ENCODE peak calls at places on chromosomes 13 and 19, in nine cellular contexts. One of them, this sample, is unnamed. For H3K27me3 and H3K4me1, the result is how much of the 10 kb centered on the place peaks cover.

GRCh38 chr13:66864627-66865026 is 365.5 kb downstream of the PCDH9 start:
- DNase-seq in ovary: no peak
- DNase-seq in CD8-positive, alpha-beta T cell: no peak
- DNase-seq in HCT116: no peak
- DNase-seq in pancreas: no peak
- DNase-seq in fibroblast of lung: no peak
- DNase-seq in right lobe of liver: no peak
- DNase-seq in PC-3: no peak
- DNase-seq in DND-41: no peak
- DNase-seq in this sample: no peak

GRCh38 chr13:49020328-49020727 is 44.6 kb downstream of the FNDC3A start:
- DNase-seq in ovary: no peak
- DNase-seq in CD8-positive, alpha-beta T cell: no peak
- DNase-seq in HCT116: no peak
- DNase-seq in pancreas: no peak
- DNase-seq in fibroblast of lung: no peak
- DNase-seq in right lobe of liver: no peak
- DNase-seq in PC-3: no peak
- DNase-seq in DND-41: no peak
- DNase-seq in this sample: no peak

GRCh38 chr13:99990045-99990977 is 8.7 kb downstream of the ZIC2 start:
- DNase-seq in ovary: no peak
- DNase-seq in CD8-positive, alpha-beta T cell: no peak
- DNase-seq in HCT116: no peak
- DNase-seq in pancreas: no peak
- DNase-seq in fibroblast of lung: no peak
- DNase-seq in right lobe of liver: no peak
- DNase-seq in PC-3: no peak
- DNase-seq in DND-41: no peak
- DNase-seq in this sample: no peak

GRCh38 chr13:59119475-59119874 is 1044.3 kb downstream of the DIAPH3 start:
- DNase-seq in ovary: no peak
- DNase-seq in CD8-positive, alpha-beta T cell: no peak
- DNase-seq in HCT116: no peak
- DNase-seq in pancreas: no peak
- DNase-seq in fibroblast of lung: peak
- DNase-seq in right lobe of liver: no peak
- DNase-seq in PC-3: no peak
- DNase-seq in DND-41: no peak
- DNase-seq in this sample: no peak

GRCh38 chr13:27789153-27789494 is 3.2 kb upstream of the GSX1 start:
- DNase-seq in ovary: no peak
- DNase-seq in CD8-positive, alpha-beta T cell: no peak
- DNase-seq in HCT116: no peak
- DNase-seq in pancreas: no peak
- DNase-seq in fibroblast of lung: no peak
- DNase-seq in right lobe of liver: no peak
- DNase-seq in PC-3: no peak
- DNase-seq in DND-41: peak
- DNase-seq in this sample: no peak

GRCh38 chr19:10566658-10567410 is 1.0 kb upstream of the KRI1 start:
- DNase-seq in ovary: peak
- DNase-seq in CD8-positive, alpha-beta T cell: peak
- DNase-seq in HCT116: no peak
- DNase-seq in pancreas: peak
- DNase-seq in fibroblast of lung: no peak
- DNase-seq in right lobe of liver: no peak
- DNase-seq in PC-3: no peak
- DNase-seq in DND-41: peak
- DNase-seq in this sample: no peak

GRCh38 chr13:77000475-77000874 is 8.6 kb downstream of the CLN5 start:
- DNase-seq in ovary: no peak
- DNase-seq in CD8-positive, alpha-beta T cell: no peak
- DNase-seq in HCT116: no peak
- DNase-seq in pancreas: no peak
- DNase-seq in fibroblast of lung: no peak
- DNase-seq in right lobe of liver: no peak
- DNase-seq in PC-3: peak
- DNase-seq in DND-41: no peak
- DNase-seq in this sample: no peak

GRCh38 chr19:18231775-18232174 is 5.5 kb upstream of the PDE4C start:
- DNase-seq in ovary: no peak
- DNase-seq in CD8-positive, alpha-beta T cell: no peak
- DNase-seq in HCT116: no peak
- DNase-seq in pancreas: no peak
- DNase-seq in fibroblast of lung: no peak
- DNase-seq in right lobe of liver: no peak
- DNase-seq in PC-3: no peak
- DNase-seq in DND-41: peak
- DNase-seq in this sample: no peak

GRCh38 chr13:98206946-98207345 is 29.9 kb upstream of the RNF113B start:
- DNase-seq in ovary: no peak
- DNase-seq in CD8-positive, alpha-beta T cell: no peak
- DNase-seq in HCT116: no peak
- DNase-seq in pancreas: no peak
- DNase-seq in fibroblast of lung: peak
- DNase-seq in right lobe of liver: no peak
- DNase-seq in PC-3: no peak
- DNase-seq in DND-41: no peak
- DNase-seq in this sample: peak

GRCh38 chr19:10829967-10830366 is 6.0 kb downstream of the TMED1 start:
- DNase-seq in ovary: no peak
- DNase-seq in CD8-positive, alpha-beta T cell: no peak
- DNase-seq in HCT116: no peak
- DNase-seq in pancreas: no peak
- DNase-seq in fibroblast of lung: no peak
- DNase-seq in right lobe of liver: peak
- DNase-seq in PC-3: no peak
- DNase-seq in DND-41: no peak
- DNase-seq in this sample: no peak

GRCh38 chr13:106566682-106567420 is 1.1 kb downstream of the ARGLU1 start:
- DNase-seq in ovary: peak
- DNase-seq in CD8-positive, alpha-beta T cell: peak
- DNase-seq in HCT116: no peak
- DNase-seq in pancreas: peak
- DNase-seq in fibroblast of lung: peak
- DNase-seq in right lobe of liver: peak
- DNase-seq in PC-3: peak
- DNase-seq in DND-41: peak
- DNase-seq in this sample: peak

GRCh38 chr13:66405908-66406802 is 824.0 kb downstream of the PCDH9 start:
- DNase-seq in ovary: no peak
- DNase-seq in CD8-positive, alpha-beta T cell: no peak
- DNase-seq in HCT116: no peak
- DNase-seq in pancreas: no peak
- DNase-seq in fibroblast of lung: peak
- DNase-seq in right lobe of liver: no peak
- DNase-seq in PC-3: peak
- DNase-seq in DND-41: no peak
- DNase-seq in this sample: peak

GRCh38 chr13:35957996-35958395 is 173.2 kb downstream of the DCLK1 start:
- DNase-seq in ovary: no peak
- DNase-seq in CD8-positive, alpha-beta T cell: no peak
- DNase-seq in HCT116: no peak
- DNase-seq in pancreas: no peak
- DNase-seq in fibroblast of lung: no peak
- DNase-seq in right lobe of liver: no peak
- DNase-seq in PC-3: no peak
- DNase-seq in DND-41: no peak
- DNase-seq in this sample: no peak

GRCh38 chr13:42305503-42305902 is 33.6 kb downstream of the AKAP11 start:
- DNase-seq in ovary: no peak
- DNase-seq in CD8-positive, alpha-beta T cell: no peak
- DNase-seq in HCT116: no peak
- DNase-seq in pancreas: no peak
- DNase-seq in fibroblast of lung: no peak
- DNase-seq in right lobe of liver: no peak
- DNase-seq in PC-3: no peak
- DNase-seq in DND-41: no peak
- DNase-seq in this sample: no peak

GRCh38 chr13:73421310-73421912 is 362.6 kb downstream of the KLF5 start:
- DNase-seq in ovary: no peak
- DNase-seq in CD8-positive, alpha-beta T cell: no peak
- DNase-seq in HCT116: peak
- DNase-seq in pancreas: peak
- DNase-seq in fibroblast of lung: peak
- DNase-seq in right lobe of liver: no peak
- DNase-seq in PC-3: peak
- DNase-seq in DND-41: no peak
- DNase-seq in this sample: no peak

DNA sequence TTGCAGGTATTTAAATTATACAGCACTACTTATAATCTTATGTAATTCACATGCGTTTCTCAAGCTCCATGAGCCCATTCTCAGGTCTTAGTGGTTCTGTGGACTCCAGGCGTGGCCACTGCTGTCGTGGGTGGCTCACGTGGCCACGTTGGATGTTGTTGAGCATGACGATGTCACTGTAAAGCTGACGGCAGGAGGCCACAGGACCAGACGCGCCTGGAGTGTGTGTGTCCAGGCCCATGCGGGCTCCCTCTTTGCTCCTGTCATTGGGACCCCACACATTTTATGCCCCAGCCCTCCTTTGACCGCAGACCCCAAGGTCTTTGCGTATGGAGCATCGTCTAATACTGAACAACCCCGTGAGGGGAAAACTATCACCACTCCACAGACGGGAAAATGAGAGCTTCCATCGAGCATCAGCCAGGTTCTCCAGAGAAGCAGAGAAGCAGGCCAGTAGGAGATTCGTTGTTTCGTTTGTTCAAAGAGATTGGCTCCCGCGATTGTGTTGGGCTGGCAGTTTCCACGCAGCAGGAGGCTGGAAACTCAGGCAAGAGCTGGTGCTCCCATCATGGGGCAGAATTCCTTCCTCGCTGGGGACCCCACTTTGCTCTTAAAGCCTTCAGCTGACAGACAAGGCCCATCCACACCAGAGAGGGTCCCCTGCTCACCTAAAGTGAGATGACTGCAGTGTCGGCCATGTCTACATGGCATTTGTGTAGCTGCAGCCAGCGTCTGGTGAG is 129.3 kb upstream of the SPACA7 start:
- DNase-seq in ovary: no peak
- DNase-seq in CD8-positive, alpha-beta T cell: no peak
- DNase-seq in HCT116: no peak
- DNase-seq in pancreas: no peak
- DNase-seq in fibroblast of lung: no peak
- DNase-seq in right lobe of liver: no peak
- DNase-seq in PC-3: no peak
- DNase-seq in DND-41: no peak
- DNase-seq in this sample: no peak
- H3K27me3 ChIP-seq in ovary: under half
- H3K27me3 ChIP-seq in CD8-positive, alpha-beta T cell: under half
- H3K27me3 ChIP-seq in HCT116: under half
- H3K27me3 ChIP-seq in pancreas: under half
- H3K27me3 ChIP-seq in fibroblast of lung: under half
- H3K27me3 ChIP-seq in right lobe of liver: under half
- H3K27me3 ChIP-seq in PC-3: half or more
- H3K27me3 ChIP-seq in DND-41: under half
- H3K27me3 ChIP-seq in this sample: under half

GRCh38 chr19:5191091-5191490 is 149.5 kb downstream of the PTPRS start:
- DNase-seq in ovary: no peak
- DNase-seq in CD8-positive, alpha-beta T cell: no peak
- DNase-seq in HCT116: no peak
- DNase-seq in pancreas: no peak
- DNase-seq in fibroblast of lung: peak
- DNase-seq in right lobe of liver: no peak
- DNase-seq in PC-3: peak
- DNase-seq in DND-41: no peak
- DNase-seq in this sample: no peak

GRCh38 chr19:5194641-5195040 is 146.0 kb downstream of the PTPRS start:
- DNase-seq in ovary: no peak
- DNase-seq in CD8-positive, alpha-beta T cell: no peak
- DNase-seq in HCT116: no peak
- DNase-seq in pancreas: no peak
- DNase-seq in fibroblast of lung: no peak
- DNase-seq in right lobe of liver: no peak
- DNase-seq in PC-3: no peak
- DNase-seq in DND-41: no peak
- DNase-seq in this sample: no peak

GRCh38 chr19:5196832-5197231 is 143.8 kb downstream of the PTPRS start:
- DNase-seq in ovary: no peak
- DNase-seq in CD8-positive, alpha-beta T cell: no peak
- DNase-seq in HCT116: no peak
- DNase-seq in pancreas: no peak
- DNase-seq in fibroblast of lung: no peak
- DNase-seq in right lobe of liver: no peak
- DNase-seq in PC-3: no peak
- DNase-seq in DND-41: no peak
- DNase-seq in this sample: no peak

GRCh38 chr19:5192568-5192967 is 148.0 kb downstream of the PTPRS start:
- DNase-seq in ovary: no peak
- DNase-seq in CD8-positive, alpha-beta T cell: no peak
- DNase-seq in HCT116: no peak
- DNase-seq in pancreas: no peak
- DNase-seq in fibroblast of lung: no peak
- DNase-seq in right lobe of liver: no peak
- DNase-seq in PC-3: no peak
- DNase-seq in DND-41: no peak
- DNase-seq in this sample: no peak

GRCh38 chr19:5193192-5193591 is 147.4 kb downstream of the PTPRS start:
- DNase-seq in ovary: no peak
- DNase-seq in CD8-positive, alpha-beta T cell: no peak
- DNase-seq in HCT116: no peak
- DNase-seq in pancreas: no peak
- DNase-seq in fibroblast of lung: no peak
- DNase-seq in right lobe of liver: no peak
- DNase-seq in PC-3: no peak
- DNase-seq in DND-41: no peak
- DNase-seq in this sample: no peak
- H3K4me1 ChIP-seq in ovary: under half
- H3K4me1 ChIP-seq in CD8-positive, alpha-beta T cell: under half
- H3K4me1 ChIP-seq in HCT116: under half
- H3K4me1 ChIP-seq in pancreas: under half
- H3K4me1 ChIP-seq in fibroblast of lung: under half
- H3K4me1 ChIP-seq in right lobe of liver: under half
- H3K4me1 ChIP-seq in PC-3: under half
- H3K4me1 ChIP-seq in DND-41: under half
- H3K4me1 ChIP-seq in this sample: under half

GRCh38 chr13:113815151-113816058 is 48.5 kb downstream of the GAS6 start:
- DNase-seq in ovary: no peak
- DNase-seq in CD8-positive, alpha-beta T cell: peak
- DNase-seq in HCT116: peak
- DNase-seq in pancreas: peak
- DNase-seq in fibroblast of lung: no peak
- DNase-seq in right lobe of liver: no peak
- DNase-seq in PC-3: peak
- DNase-seq in DND-41: peak
- DNase-seq in this sample: no peak
- H3K4me3 ChIP-seq in ovary: no peak
- H3K4me3 ChIP-seq in CD8-positive, alpha-beta T cell: peak
- H3K4me3 ChIP-seq in HCT116: peak
- H3K4me3 ChIP-seq in pancreas: no peak
- H3K4me3 ChIP-seq in fibroblast of lung: no peak
- H3K4me3 ChIP-seq in right lobe of liver: peak
- H3K4me3 ChIP-seq in PC-3: peak
- H3K4me3 ChIP-seq in DND-41: peak
- H3K4me3 ChIP-seq in this sample: no peak

DNA sequence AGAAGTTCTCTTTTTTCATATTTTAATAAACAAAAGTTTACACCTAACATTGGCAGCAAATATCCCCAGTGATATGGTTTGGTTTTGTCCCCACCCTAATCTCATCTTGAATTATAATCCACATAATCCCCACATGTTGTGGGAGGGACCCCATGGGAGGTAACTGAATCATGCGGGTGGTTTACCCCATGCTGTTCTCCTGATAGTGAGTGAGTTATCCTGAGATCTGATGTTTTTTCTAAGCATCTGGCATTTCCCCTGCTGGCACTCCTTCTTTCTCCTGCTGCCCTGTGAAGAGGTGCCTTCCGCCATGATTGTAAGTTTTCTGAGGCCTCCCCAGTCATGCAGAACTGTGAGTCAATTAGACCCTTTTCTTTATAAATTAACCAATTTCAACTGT is 214.7 kb downstream of the SLITRK1 start:
- DNase-seq in ovary: no peak
- DNase-seq in CD8-positive, alpha-beta T cell: no peak
- DNase-seq in HCT116: no peak
- DNase-seq in pancreas: no peak
- DNase-seq in fibroblast of lung: no peak
- DNase-seq in right lobe of liver: no peak
- DNase-seq in PC-3: no peak
- DNase-seq in DND-41: no peak
- DNase-seq in this sample: no peak
- H3K27me3 ChIP-seq in ovary: under half
- H3K27me3 ChIP-seq in CD8-positive, alpha-beta T cell: under half
- H3K27me3 ChIP-seq in HCT116: under half
- H3K27me3 ChIP-seq in pancreas: under half
- H3K27me3 ChIP-seq in fibroblast of lung: under half
- H3K27me3 ChIP-seq in right lobe of liver: under half
- H3K27me3 ChIP-seq in PC-3: under half
- H3K27me3 ChIP-seq in DND-41: under half
- H3K27me3 ChIP-seq in this sample: under half

This sample was measured in adipocyte.